ENCODE peak calls at places on chromosomes 3 and 15, in ten cellular contexts. Z is GM10248, O is neural crest cell, X is heart left ventricle, F is HFFc6, W is retinal pigment epithelial cell, Y is esophagus squamous epithelium, S is NB4, H is upper lobe of right lung, J is fibroblast of mammary gland. A is an unnamed sample.
A peak's percentile ranks its signal among the peaks of the same experiment; 100 is the strongest.

GRCh38 chr3:100782359-100782758 is 73.1 kb downstream of the TFG start:
- DNase-seq in Z (no peak), O (no peak), X (no peak), F (no peak), W (no peak), Y (no peak), S (no peak), H (no peak), J (peak; percentile 27), A (no peak)

GRCh38 chr3:23993556-23994246 is 48.6 kb downstream of the NR1D2 start:
- DNase-seq in Z (no peak), O (no peak), X (no peak), F (no peak), W (no peak), Y (no peak), S (no peak), H (no peak), J (no peak), A (no peak)

GRCh38 chr15:40762919-40763800 is 708 bp upstream of the GCHFR start:
- DNase-seq in Z (peak; percentile 44), O (no peak), X (peak; percentile 59), F (no peak), W (no peak), Y (no peak), S (no peak), H (peak; percentile 90), J (peak; percentile 33), A (peak; percentile 57)

GRCh38 chr3:32484437-32484836 is 18.2 kb downstream of the CMTM6 start:
- DNase-seq in Z (no peak), O (no peak), X (no peak), F (no peak), W (no peak), Y (no peak), S (peak; percentile 54), H (no peak), J (no peak), A (no peak)

GRCh38 chr3:40173291-40173710 is 136.2 kb upstream of the EIF1B start:
- DNase-seq in Z (no peak), O (no peak), X (no peak), F (no peak), W (no peak), Y (no peak), S (no peak), H (no peak), J (peak; percentile 5), A (no peak)

GRCh38 chr15:57548835-57549234 is 42.9 kb upstream of the MYZAP start:
- DNase-seq in Z (no peak), O (no peak), X (no peak), F (no peak), W (no peak), Y (no peak), S (no peak), H (no peak), J (no peak), A (no peak)

GRCh38 chr3:143464850-143465249 is 345.3 kb downstream of the CHST2 start:
- DNase-seq in Z (no peak), O (no peak), X (no peak), F (no peak), W (no peak), Y (no peak), S (no peak), H (no peak), J (peak; percentile 75), A (no peak)

GRCh38 chr3:136659253-136659652 is 92.9 kb downstream of the STAG1 start:
- DNase-seq in Z (no peak), O (peak; percentile 27), X (no peak), F (peak; percentile 57), W (peak; percentile 52), Y (no peak), S (peak; percentile 25), H (no peak), J (peak; percentile 79), A (no peak)

GRCh38 chr3:129855454-129856419 is 37.8 kb downstream of the TMCC1 start:
- DNase-seq in Z (no peak), O (no peak), X (no peak), F (peak; percentile 51), W (no peak), Y (no peak), S (peak; percentile 72), H (no peak), J (peak; percentile 71), A (no peak)

GRCh38 chr3:22627993-22628499 is 575.1 kb upstream of the UBE2E2 start:
- DNase-seq in Z (no peak), O (no peak), X (no peak), F (no peak), W (no peak), Y (no peak), S (no peak), H (no peak), J (no peak), A (no peak)

GRCh38 chr15:69457304-69458280 is 5.0 kb downstream of the RPLP1 start:
- DNase-seq in Z (no peak), O (no peak), X (no peak), F (no peak), W (no peak), Y (no peak), S (peak; percentile 63), H (no peak), J (no peak), A (no peak)

GRCh38 chr3:99485286-99485685 is 153.1 kb upstream of the COL8A1 start:
- DNase-seq in Z (no peak), O (no peak), X (no peak), F (no peak), W (no peak), Y (no peak), S (no peak), H (no peak), J (no peak), A (no peak)
- TF ChIP-seq CTCF in Z (no peak), O (no peak), X (no peak), F (no peak), W (no peak), Y (no peak), S (no peak), H (no peak), J (no peak), A (no peak)

GRCh38 chr15:81103857-81104256 is 30.2 kb upstream of the CFAP161 start:
- DNase-seq in Z (no peak), O (no peak), X (no peak), F (no peak), W (no peak), Y (no peak), S (no peak), H (no peak), J (no peak), A (no peak)

GRCh38 chr15:81105521-81105920 is 28.5 kb upstream of the CFAP161 start:
- DNase-seq in Z (no peak), O (no peak), X (no peak), F (no peak), W (peak; percentile 27), Y (no peak), S (no peak), H (no peak), J (peak; percentile 72), A (no peak)

GRCh38 chr15:81108427-81108826 is 25.6 kb upstream of the CFAP161 start:
- DNase-seq in Z (no peak), O (peak; percentile 16), X (no peak), F (no peak), W (no peak), Y (no peak), S (peak; percentile 25), H (no peak), J (no peak), A (no peak)

GRCh38 chr15:81107889-81108288 is 26.2 kb upstream of the CFAP161 start:
- DNase-seq in Z (no peak), O (no peak), X (no peak), F (no peak), W (no peak), Y (no peak), S (no peak), H (no peak), J (no peak), A (no peak)

DNA sequence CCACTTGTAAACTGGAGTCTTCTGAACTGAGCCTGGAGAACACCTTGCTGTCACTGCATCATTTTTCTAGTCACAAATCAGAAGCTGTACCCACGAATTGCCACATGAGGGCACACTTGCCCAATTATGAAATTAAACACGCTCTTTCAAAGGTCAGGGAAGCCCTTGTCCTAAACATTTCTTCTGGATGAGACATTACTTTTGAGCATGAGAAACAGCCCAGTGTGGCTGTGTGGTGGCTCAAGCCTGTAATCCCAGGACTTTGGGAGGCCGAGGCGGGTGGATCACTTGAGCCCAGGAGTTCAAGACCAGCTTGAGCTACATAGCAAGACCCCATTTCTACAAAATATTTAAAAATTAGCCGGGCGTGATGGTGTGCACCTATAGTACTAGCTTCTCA is 27.5 kb upstream of the CFAP161 start:
- DNase-seq in Z (peak; percentile 72), O (peak; percentile 51), X (no peak), F (peak; percentile 87), W (peak; percentile 30), Y (no peak), S (peak; percentile 64), H (no peak), J (peak; percentile 90), A (peak; percentile 48)
- TF ChIP-seq CTCF in Z (peak; percentile 80), O (peak; percentile 83), X (peak; percentile 80), F (peak; percentile 90), W (peak; percentile 77), Y (peak; percentile 16), S (peak; percentile 71), H (peak; percentile 79), J (peak; percentile 84), A (peak; percentile 72)

DNA sequence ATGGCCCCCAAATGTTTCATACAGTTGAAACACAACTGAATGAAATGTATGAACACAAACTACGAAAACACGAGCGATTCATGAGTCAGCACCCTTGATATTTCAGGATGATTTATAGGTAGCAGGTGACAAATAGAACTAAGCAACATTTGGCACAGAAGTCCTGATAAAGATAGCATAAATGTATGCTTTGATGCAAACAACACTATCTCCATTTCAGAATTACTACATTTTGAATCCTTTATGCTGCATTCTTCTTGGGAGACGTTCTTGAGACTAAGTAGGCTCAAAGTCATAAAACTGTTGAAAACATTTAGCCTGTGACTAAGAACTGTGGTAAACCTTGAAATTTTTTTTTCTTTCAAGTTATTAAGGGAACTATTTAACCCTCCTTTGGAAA is 200.3 kb upstream of the ICE2 start:
- DNase-seq in Z (no peak), O (no peak), X (no peak), F (peak; percentile 58), W (no peak), Y (no peak), S (no peak), H (no peak), J (peak; percentile 82), A (no peak)
- TF ChIP-seq CTCF in Z (no peak), O (no peak), X (no peak), F (no peak), W (no peak), Y (no peak), S (no peak), H (no peak), J (no peak), A (no peak)

DNA sequence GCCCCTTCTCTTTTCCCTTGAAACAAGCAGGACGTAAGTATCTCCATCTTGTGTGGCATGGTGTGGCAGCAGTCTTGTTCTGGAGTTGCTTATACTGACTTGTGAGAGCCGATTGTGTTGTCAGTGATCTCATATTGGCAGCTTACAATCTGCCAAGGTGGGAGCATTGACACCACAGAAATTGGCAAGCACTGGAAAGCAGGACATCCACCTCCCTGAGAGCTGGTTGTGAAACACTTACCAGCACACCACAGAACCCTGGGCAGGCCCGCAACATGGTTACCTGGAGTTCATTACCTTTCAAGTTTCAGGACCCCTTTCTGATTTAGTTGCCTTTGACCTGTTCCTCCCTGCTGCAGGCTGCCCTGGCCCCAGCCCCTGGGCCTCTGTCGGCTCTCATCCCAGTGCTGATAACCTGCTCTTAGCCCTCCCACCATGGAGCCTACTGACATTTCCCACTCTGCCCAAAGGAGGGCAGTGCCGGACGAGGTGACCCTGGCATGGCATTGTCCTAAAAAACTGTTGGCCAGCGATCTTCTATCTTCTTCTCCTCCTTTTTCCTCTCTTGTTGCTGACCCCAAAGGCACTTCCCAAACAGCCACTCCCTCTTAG is 10.6 kb upstream of the ATP2B2 start:
- DNase-seq in Z (no peak), O (no peak), X (no peak), F (no peak), W (no peak), Y (no peak), S (no peak), H (peak; percentile 54), J (no peak), A (no peak)
- TF ChIP-seq CTCF in Z (no peak), O (no peak), X (no peak), F (peak; percentile 28), W (peak; percentile 24), Y (no peak), S (no peak), H (no peak), J (no peak), A (no peak)

A was measured in mesothelial cell of epicardium.